ENCODE peak calls at places on chromosome 7, in nine cellular contexts. A is right lobe of liver, H is IMR-90, I is body of pancreas, F is Peyer's patch, U is heart left ventricle, M is gastrocnemius medialis, S is stomach, T is esophagus squamous epithelium. E is an unnamed sample.

GRCh38 chr7:81053623-81054022 is 134.8 kb upstream of the SEMA3C start:
- DNase-seq in A (no peak), H (peak), I (no peak), F (no peak), U (no peak), M (no peak), S (no peak), T (no peak), E (no peak)

GRCh38 chr7:30149640-30150272 is 15.0 kb downstream of the MTURN start:
- DNase-seq in A (no peak), H (no peak), I (no peak), F (no peak), U (no peak), M (no peak), S (no peak), T (no peak), E (no peak)

GRCh38 chr7:49773939-49774458 is 561 bp downstream of the VWC2 start:
- DNase-seq in A (no peak), H (no peak), I (no peak), F (no peak), U (peak), M (no peak), S (no peak), T (no peak), E (no peak)

GRCh38 chr7:156942708-156943090 is 6.8 kb upstream of the NOM1 start:
- DNase-seq in A (no peak), H (no peak), I (peak), F (no peak), U (no peak), M (no peak), S (no peak), T (no peak), E (no peak)

GRCh38 chr7:18874875-18875274 is 242.6 kb downstream of the TWIST1 start:
- DNase-seq in A (no peak), H (no peak), I (no peak), F (no peak), U (no peak), M (no peak), S (no peak), T (no peak), E (no peak)

GRCh38 chr7:235576-236395 is 43.4 kb downstream of the FAM20C start:
- DNase-seq in A (peak), H (no peak), I (peak), F (no peak), U (peak), M (peak), S (peak), T (no peak), E (no peak)

GRCh38 chr7:96414931-96415292 is 93.0 kb upstream of the SLC25A13 start:
- DNase-seq in A (peak), H (peak), I (peak), F (no peak), U (no peak), M (no peak), S (no peak), T (no peak), E (no peak)

GRCh38 chr7:145293120-145293792 is 457.4 kb upstream of the TPK1 start:
- DNase-seq in A (no peak), H (no peak), I (no peak), F (no peak), U (no peak), M (no peak), S (no peak), T (no peak), E (no peak)

GRCh38 chr7:127819975-127820778 is 168.2 kb downstream of the SND1 start:
- DNase-seq in A (no peak), H (peak), I (no peak), F (no peak), U (no peak), M (no peak), S (no peak), T (no peak), E (no peak)

GRCh38 chr7:99560834-99561734 is 2.6 kb downstream of the ZNF655 start:
- DNase-seq in A (no peak), H (no peak), I (no peak), F (no peak), U (no peak), M (no peak), S (no peak), T (no peak), E (no peak)

GRCh38 chr7:153640586-153640985 is 411.6 kb upstream of the DPP6 start:
- DNase-seq in A (no peak), H (no peak), I (no peak), F (no peak), U (no peak), M (no peak), S (no peak), T (no peak), E (no peak)

GRCh38 chr7:21782996-21783395 is 162.7 kb downstream of the CDCA7L start:
- DNase-seq in A (no peak), H (no peak), I (no peak), F (no peak), U (no peak), M (no peak), S (no peak), T (no peak), E (no peak)

GRCh38 chr7:82760092-82760491 is 316.5 kb upstream of the CACNA2D1 start:
- DNase-seq in A (no peak), H (peak), I (no peak), F (no peak), U (no peak), M (no peak), S (no peak), T (no peak), E (no peak)

GRCh38 chr7:5408777-5409176 is 14.9 kb downstream of the TNRC18 start:
- DNase-seq in A (no peak), H (peak), I (no peak), F (no peak), U (no peak), M (no peak), S (no peak), T (no peak), E (no peak)

GRCh38 chr7:64884085-64884912 is 18.8 kb upstream of the ZNF273 start:
- DNase-seq in A (no peak), H (no peak), I (no peak), F (no peak), U (no peak), M (no peak), S (no peak), T (no peak), E (no peak)

GRCh38 chr7:22680482-22680901 is 46.5 kb upstream of the IL6 start:
- DNase-seq in A (no peak), H (no peak), I (no peak), F (no peak), U (no peak), M (no peak), S (no peak), T (no peak), E (no peak)

GRCh38 chr7:50315739-50316671 is 11.5 kb downstream of the IKZF1 start:
- DNase-seq in A (no peak), H (no peak), I (no peak), F (no peak), U (no peak), M (no peak), S (no peak), T (no peak), E (no peak)

GRCh38 chr7:71364559-71364958 is 232.6 kb downstream of the GALNT17 start:
- DNase-seq in A (no peak), H (no peak), I (no peak), F (no peak), U (no peak), M (no peak), S (no peak), T (no peak), E (no peak)

GRCh38 chr7:2843711-2844152 is 376 bp downstream of the GNA12 start:
- DNase-seq in A (peak), H (peak), I (peak), F (no peak), U (peak), M (no peak), S (no peak), T (no peak), E (peak)

GRCh38 chr7:151432658-151433521 is 7.1 kb downstream of the CRYGN start:
- DNase-seq in A (no peak), H (no peak), I (no peak), F (no peak), U (no peak), M (no peak), S (no peak), T (no peak), E (peak)

GRCh38 chr7:116492654-116493109 is 6.9 kb upstream of the CAV2 start:
- DNase-seq in A (no peak), H (peak), I (no peak), F (no peak), U (no peak), M (no peak), S (no peak), T (no peak), E (no peak)

GRCh38 chr7:94620703-94621118 is 35.2 kb downstream of the SGCE start:
- DNase-seq in A (peak), H (peak), I (peak), F (no peak), U (peak), M (peak), S (peak), T (no peak), E (peak)

GRCh38 chr7:98556288-98556687 is 60.8 kb upstream of the NPTX2 start:
- DNase-seq in A (no peak), H (no peak), I (no peak), F (no peak), U (no peak), M (no peak), S (no peak), T (no peak), E (no peak)

GRCh38 chr7:150734293-150734692 is 2.9 kb upstream of the GIMAP5 start:
- DNase-seq in A (no peak), H (no peak), I (no peak), F (no peak), U (no peak), M (no peak), S (no peak), T (no peak), E (no peak)

GRCh38 chr7:107989618-107990373 is 13.2 kb downstream of the LAMB1 start:
- DNase-seq in A (no peak), H (peak), I (no peak), F (no peak), U (peak), M (no peak), S (no peak), T (no peak), E (no peak)

GRCh38 chr7:23277359-23277989 is 21.7 kb upstream of the MALSU1 start:
- DNase-seq in A (no peak), H (peak), I (peak), F (no peak), U (no peak), M (no peak), S (no peak), T (no peak), E (peak)

GRCh38 chr7:80147543-80148376 is 13.1 kb downstream of the GNAI1 start:
- DNase-seq in A (no peak), H (peak), I (no peak), F (no peak), U (no peak), M (no peak), S (no peak), T (no peak), E (no peak)

GRCh38 chr7:4190021-4190981 is 491.8 kb upstream of the FOXK1 start:
- DNase-seq in A (no peak), H (no peak), I (no peak), F (no peak), U (no peak), M (no peak), S (no peak), T (no peak), E (no peak)

GRCh38 chr7:111587715-111588433 is 25.6 kb upstream of the IMMP2L start:
- DNase-seq in A (no peak), H (no peak), I (no peak), F (no peak), U (no peak), M (no peak), S (no peak), T (no peak), E (no peak)

GRCh38 chr7:138425026-138425425 is 35.0 kb upstream of the TRIM24 start:
- DNase-seq in A (no peak), H (no peak), I (no peak), F (no peak), U (no peak), M (no peak), S (no peak), T (no peak), E (no peak)

GRCh38 chr7:101554584-101555268 is 74.4 kb downstream of the MYL10 start:
- DNase-seq in A (no peak), H (no peak), I (peak), F (no peak), U (no peak), M (peak), S (no peak), T (no peak), E (no peak)

GRCh38 chr7:100679927-100680588 is 6.5 kb downstream of the GNB2 start:
- DNase-seq in A (no peak), H (no peak), I (no peak), F (no peak), U (no peak), M (peak), S (no peak), T (no peak), E (peak)

GRCh38 chr7:150851497-150852370 is 583 bp upstream of the AOC1 start:
- DNase-seq in A (no peak), H (no peak), I (no peak), F (no peak), U (no peak), M (no peak), S (no peak), T (no peak), E (no peak)

GRCh38 chr7:140017543-140017942 is 45.2 kb downstream of the PARP12 start:
- DNase-seq in A (no peak), H (no peak), I (no peak), F (no peak), U (no peak), M (no peak), S (no peak), T (no peak), E (no peak)

GRCh38 chr7:145156834-145157233 is 321.0 kb upstream of the TPK1 start:
- DNase-seq in A (no peak), H (no peak), I (no peak), F (no peak), U (no peak), M (no peak), S (no peak), T (no peak), E (no peak)

DNA sequence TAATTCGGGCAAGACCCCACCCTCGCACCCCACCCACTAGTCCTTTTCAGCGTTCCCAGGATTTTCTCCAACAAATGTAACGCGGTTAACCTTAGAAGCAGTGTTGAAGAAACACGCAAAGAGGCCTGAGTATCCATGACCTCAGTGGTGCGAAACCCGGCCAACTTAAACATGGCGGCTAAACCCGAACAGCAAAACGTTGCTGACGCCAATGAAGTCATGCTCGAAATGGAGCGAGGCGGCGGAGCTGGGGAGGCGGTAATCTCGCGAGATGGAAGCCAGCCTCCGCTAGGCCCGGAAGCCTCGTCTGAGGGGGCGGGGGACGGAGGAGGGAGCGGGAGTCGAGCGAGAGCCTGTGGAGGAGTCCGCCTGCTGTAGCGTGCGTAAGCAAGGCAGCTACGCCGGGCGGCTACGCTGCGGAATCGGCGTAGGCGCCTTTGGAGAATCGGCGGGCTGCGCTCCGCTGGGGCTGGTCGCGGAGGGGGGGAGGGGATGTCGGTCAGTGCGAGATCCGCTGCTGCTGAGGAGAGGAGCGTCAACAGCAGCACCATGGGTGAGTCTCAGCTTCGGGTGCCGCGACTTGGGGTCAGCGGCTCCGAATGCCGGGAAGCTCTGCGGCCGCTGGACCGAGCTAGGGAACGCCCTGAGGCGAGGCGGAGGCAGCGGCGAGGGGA is at the start of gene SEPTIN7:
- DNase-seq in A (peak), H (peak), I (peak), F (peak), U (peak), M (peak), S (peak), T (peak), E (peak)
- TF ChIP-seq POLR2A in A (peak), H (peak), I (peak), F (peak), U (peak), M (peak), S (no peak), T (no peak), E (peak)

GRCh38 chr7:41399171-41399570 is 303.7 kb downstream of the INHBA start:
- DNase-seq in A (no peak), H (peak), I (no peak), F (no peak), U (no peak), M (no peak), S (no peak), T (no peak), E (no peak)
- TF ChIP-seq POLR2A in A (no peak), H (no peak), I (no peak), F (no peak), U (no peak), M (no peak), S (no peak), T (no peak), E (no peak)

DNA sequence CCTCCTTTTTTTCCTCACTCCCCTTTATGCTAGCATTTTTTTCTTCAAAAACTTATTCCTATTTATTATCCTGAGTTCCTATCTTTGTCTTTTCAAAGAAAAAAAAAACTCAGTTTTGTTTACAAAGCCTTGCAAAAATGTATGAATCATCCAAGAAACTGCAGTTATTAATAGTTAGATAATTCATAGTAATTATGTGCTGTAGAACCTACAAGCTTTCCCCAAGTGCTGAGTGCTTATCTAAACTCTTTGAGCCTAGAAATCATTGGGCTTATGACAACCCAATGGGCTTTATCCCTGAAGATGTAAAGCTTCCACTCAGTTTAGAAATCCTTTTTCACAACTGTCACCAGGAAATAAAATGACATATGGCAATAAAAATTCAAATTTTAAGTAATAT is 145.9 kb upstream of the WNT16 start:
- DNase-seq in A (no peak), H (peak), I (no peak), F (no peak), U (no peak), M (no peak), S (no peak), T (no peak), E (no peak)
- TF ChIP-seq POLR2A in A (no peak), H (no peak), I (no peak), F (no peak), U (no peak), M (no peak), S (no peak), T (no peak), E (no peak)

DNA sequence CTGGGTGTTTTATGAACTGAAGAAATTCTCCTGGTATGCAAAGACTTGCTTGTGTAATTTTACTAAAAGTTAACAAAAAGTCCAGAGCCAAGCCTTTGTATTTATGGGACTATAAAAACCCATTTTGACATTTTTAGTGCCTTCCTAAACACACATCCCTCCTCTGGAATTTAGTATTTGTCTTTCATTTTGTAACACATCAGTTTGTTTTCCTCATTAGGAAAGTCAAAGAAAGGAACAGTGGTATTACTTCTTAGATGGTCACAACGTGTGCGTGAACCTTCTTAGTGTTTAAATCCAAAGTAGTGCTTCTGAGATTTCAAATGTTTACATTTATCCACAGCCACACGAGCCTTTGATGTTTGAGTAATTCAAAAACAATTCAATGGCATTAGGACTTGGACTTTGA is 103.2 kb upstream of the TMEM106B start:
- DNase-seq in A (no peak), H (no peak), I (no peak), F (no peak), U (no peak), M (no peak), S (no peak), T (no peak), E (no peak)
- TF ChIP-seq POLR2A in A (no peak), H (no peak), I (no peak), F (no peak), U (no peak), M (no peak), S (no peak), T (no peak), E (no peak)

GRCh38 chr7:90660100-90660499 is 64.0 kb downstream of the CDK14 start:
- DNase-seq in A (no peak), H (no peak), I (no peak), F (no peak), U (no peak), M (no peak), S (no peak), T (no peak), E (no peak)
- TF ChIP-seq POLR2A in A (no peak), H (no peak), I (no peak), F (no peak), U (no peak), M (no peak), S (no peak), T (no peak), E (no peak)

GRCh38 chr7:68805159-68805558 is 793.1 kb upstream of the AUTS2 start:
- DNase-seq in A (no peak), H (no peak), I (no peak), F (no peak), U (no peak), M (no peak), S (no peak), T (no peak), E (no peak)
- TF ChIP-seq POLR2A in A (no peak), H (no peak), I (no peak), F (no peak), U (no peak), M (no peak), S (no peak), T (no peak), E (no peak)

DNA sequence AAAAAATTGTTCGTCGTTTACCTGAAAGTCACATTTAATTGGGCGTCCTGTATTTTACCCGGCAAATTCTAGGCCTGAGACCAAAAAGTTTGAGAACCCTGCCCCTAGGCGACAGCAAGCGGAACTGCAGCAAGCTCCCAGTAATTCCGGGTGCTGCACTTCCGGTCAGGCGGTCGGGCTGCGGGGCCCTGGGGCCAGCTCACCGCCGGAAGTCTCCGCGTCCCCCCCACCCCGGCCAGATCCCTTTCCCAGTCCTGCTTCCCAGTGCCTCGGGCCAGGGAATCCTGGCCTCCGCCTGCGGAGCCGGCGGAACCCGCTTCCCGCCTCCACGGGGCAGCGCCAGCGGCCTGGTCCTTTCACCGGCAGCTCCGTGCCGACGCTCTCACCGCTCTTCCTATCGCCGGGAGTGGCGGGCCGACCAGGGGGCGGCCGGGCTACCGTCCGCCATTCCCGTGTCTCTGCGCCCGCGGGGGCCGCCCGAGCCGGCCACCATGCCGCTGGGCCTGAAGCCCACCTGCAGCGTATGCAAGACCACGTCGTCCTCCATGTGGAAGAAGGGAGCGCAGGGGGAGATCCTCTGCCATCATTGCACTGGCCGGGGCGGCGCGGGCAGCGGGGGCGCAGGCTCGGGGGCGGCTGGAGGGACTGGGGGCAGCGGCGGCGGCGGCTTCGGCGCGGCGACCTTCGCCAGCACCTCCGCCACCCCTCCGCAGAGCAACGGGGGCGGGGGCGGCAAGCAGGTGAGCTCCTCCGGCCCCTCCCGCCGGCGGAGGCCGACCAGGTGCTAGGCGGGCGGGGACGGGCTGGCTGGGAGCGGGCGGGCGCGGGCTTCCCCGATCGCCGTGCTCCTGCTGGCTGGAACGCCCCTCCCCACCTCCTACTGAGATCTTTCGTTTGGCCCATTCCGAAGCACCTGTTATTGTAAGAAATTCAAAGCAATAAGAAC is at the start of gene GATAD1:
- DNase-seq in A (peak), H (peak), I (peak), F (peak), U (peak), M (peak), S (peak), T (peak), E (peak)
- TF ChIP-seq POLR2A in A (peak), H (peak), I (peak), F (peak), U (peak), M (peak), S (no peak), T (no peak), E (peak)

GRCh38 chr7:1473864-1474512 is 14.7 kb upstream of the MICALL2 start:
- DNase-seq in A (peak), H (peak), I (peak), F (peak), U (peak), M (peak), S (peak), T (peak), E (peak)
- TF ChIP-seq POLR2A in A (no peak), H (no peak), I (no peak), F (no peak), U (no peak), M (no peak), S (no peak), T (no peak), E (no peak)